ENCODE peak calls at places on chromosomes 12 and 14, in four cellular contexts. One of them, this sample, is unnamed.

GRCh38 chr12:119843100-119843499 is 34.0 kb downstream of the CIT start:
- DNase-seq in H1: no peak
- DNase-seq in mesendoderm: no peak
- DNase-seq in H9: no peak
- DNase-seq in this sample: peak; percentile 23

GRCh38 chr12:92488735-92489134 is 214.1 kb upstream of the PLEKHG7 start:
- DNase-seq in H1: no peak
- DNase-seq in H9: no peak
- DNase-seq in mesendoderm: no peak
- DNase-seq in this sample: no peak

GRCh38 chr14:20415723-20416622 is 2.7 kb upstream of the TEP1 start:
- DNase-seq in H1: no peak
- DNase-seq in mesendoderm: peak; percentile 77
- DNase-seq in H9: no peak
- DNase-seq in this sample: peak; percentile 61

GRCh38 chr12:121933522-121934317 is 15.3 kb downstream of the CFAP251 start:
- DNase-seq in H9: peak; percentile 87
- DNase-seq in mesendoderm: peak; percentile 93
- DNase-seq in H1: peak; percentile 39
- DNase-seq in this sample: peak; percentile 42

GRCh38 chr14:69270795-69271708 is 11.1 kb downstream of the GALNT16 start:
- DNase-seq in H1: no peak
- DNase-seq in H9: no peak
- DNase-seq in mesendoderm: no peak
- DNase-seq in this sample: peak; percentile 37

GRCh38 chr14:24394275-24394674 is 4.5 kb upstream of the NYNRIN start:
- DNase-seq in mesendoderm: no peak
- DNase-seq in H1: no peak
- DNase-seq in H9: no peak
- DNase-seq in this sample: no peak

GRCh38 chr14:90566481-90566880 is 169.7 kb downstream of the CALM1 start:
- DNase-seq in H1: no peak
- DNase-seq in mesendoderm: no peak
- DNase-seq in H9: no peak
- DNase-seq in this sample: no peak

GRCh38 chr12:93223440-93224426 is 154.0 kb upstream of the NUDT4 start:
- DNase-seq in H9: no peak
- DNase-seq in mesendoderm: no peak
- DNase-seq in H1: no peak
- DNase-seq in this sample: no peak

GRCh38 chr14:70897475-70897874 is 9.8 kb upstream of the PCNX1 start:
- DNase-seq in H1: no peak
- DNase-seq in mesendoderm: no peak
- DNase-seq in H9: no peak
- DNase-seq in this sample: peak; percentile 91

GRCh38 chr12:32895688-32896437 is 714 bp downstream of the PKP2 start:
- DNase-seq in mesendoderm: no peak
- DNase-seq in H9: peak; percentile 51
- DNase-seq in H1: no peak
- DNase-seq in this sample: no peak

GRCh38 chr14:33332497-33332896 is 393.8 kb downstream of the NPAS3 start:
- DNase-seq in H9: no peak
- DNase-seq in mesendoderm: no peak
- DNase-seq in H1: no peak
- DNase-seq in this sample: no peak

GRCh38 chr12:110844551-110845395 is 2.0 kb upstream of the CCDC63 start:
- DNase-seq in H9: no peak
- DNase-seq in mesendoderm: no peak
- DNase-seq in H1: no peak
- DNase-seq in this sample: no peak

GRCh38 chr14:67882973-67883372 is 63.4 kb downstream of the RAD51B start:
- DNase-seq in H9: no peak
- DNase-seq in mesendoderm: no peak
- DNase-seq in H1: no peak
- DNase-seq in this sample: no peak

GRCh38 chr12:72075891-72076557 is 137.4 kb downstream of the TPH2 start:
- DNase-seq in H1: no peak
- DNase-seq in mesendoderm: no peak
- DNase-seq in H9: peak; percentile 44
- DNase-seq in this sample: no peak

GRCh38 chr12:9134981-9135628 is 19.4 kb upstream of the A2M start:
- DNase-seq in H1: no peak
- DNase-seq in mesendoderm: peak; percentile 27
- DNase-seq in H9: no peak
- DNase-seq in this sample: peak; percentile 3

GRCh38 chr12:127241056-127241830 is 1025.7 kb upstream of the TMEM132C start:
- DNase-seq in mesendoderm: no peak
- DNase-seq in H9: no peak
- DNase-seq in H1: no peak
- DNase-seq in this sample: no peak

GRCh38 chr12:57715786-57716185 is 21.9 kb downstream of the OS9 start:
- DNase-seq in H1: no peak
- DNase-seq in mesendoderm: no peak
- DNase-seq in H9: no peak
- DNase-seq in this sample: no peak

GRCh38 chr12:113980537-113981337 is 14.6 kb upstream of the RBM19 start:
- DNase-seq in H1: peak; percentile 36
- DNase-seq in H9: peak; percentile 72
- DNase-seq in mesendoderm: peak; percentile 79
- DNase-seq in this sample: peak; percentile 74

GRCh38 chr12:102406033-102406584 is 74.3 kb downstream of the IGF1 start:
- DNase-seq in H9: no peak
- DNase-seq in H1: no peak
- DNase-seq in mesendoderm: peak; percentile 20
- DNase-seq in this sample: peak; percentile 15

GRCh38 chr12:116381744-116382455 is 104.4 kb upstream of the MED13L start:
- DNase-seq in H1: peak; percentile 66
- DNase-seq in H9: peak; percentile 73
- DNase-seq in mesendoderm: peak; percentile 98
- DNase-seq in this sample: peak; percentile 98

GRCh38 chr14:31271648-31272047 is 64.1 kb upstream of the HECTD1 start:
- DNase-seq in H1: no peak
- DNase-seq in mesendoderm: no peak
- DNase-seq in H9: no peak
- DNase-seq in this sample: no peak

GRCh38 chr12:42589465-42590323 is at the start of gene PRICKLE1:
- DNase-seq in mesendoderm: peak; percentile 68
- DNase-seq in H1: no peak
- DNase-seq in H9: peak; percentile 46
- DNase-seq in this sample: peak; percentile 60

GRCh38 chr14:35456261-35456660 is 51.7 kb upstream of the NFKBIA start:
- DNase-seq in mesendoderm: no peak
- DNase-seq in H9: no peak
- DNase-seq in H1: no peak
- DNase-seq in this sample: no peak

GRCh38 chr14:35458442-35458841 is 53.9 kb upstream of the NFKBIA start:
- DNase-seq in mesendoderm: no peak
- DNase-seq in H1: no peak
- DNase-seq in H9: no peak
- DNase-seq in this sample: no peak

GRCh38 chr14:35459779-35460178 is 55.2 kb upstream of the NFKBIA start:
- DNase-seq in mesendoderm: no peak
- DNase-seq in H9: no peak
- DNase-seq in H1: no peak
- DNase-seq in this sample: no peak
- H3K56ac ChIP-seq in mesendoderm: no peak overlapping the region
- H3K56ac ChIP-seq in H9: no peak overlapping the region
- H3K56ac ChIP-seq in H1: no peak overlapping the region
- H3K56ac ChIP-seq in this sample: no peak overlapping the region

DNA sequence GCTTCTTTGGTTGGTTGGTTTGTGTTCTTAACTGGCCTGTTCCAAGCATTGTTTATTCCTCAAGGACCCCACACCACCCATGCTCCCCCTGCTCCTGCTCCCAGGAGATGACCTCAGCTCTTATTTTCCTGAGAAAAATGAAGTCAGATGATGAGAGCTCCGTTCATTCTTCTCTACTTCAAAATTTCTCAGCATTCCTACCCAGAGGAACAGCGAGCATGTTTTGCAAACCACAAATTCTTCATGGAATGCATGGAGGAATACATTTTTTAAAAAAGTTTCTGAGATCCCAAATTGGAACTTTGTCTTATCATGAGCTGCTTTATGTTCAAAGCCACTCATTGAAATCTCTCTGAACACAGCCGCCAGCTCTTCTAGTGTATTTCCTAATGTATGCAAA is 44.9 kb downstream of the SYNE2 start:
- DNase-seq in H9: no peak
- DNase-seq in mesendoderm: no peak
- DNase-seq in H1: no peak
- DNase-seq in this sample: peak; percentile 70
- H3K56ac ChIP-seq in H9: no peak overlapping the region
- H3K56ac ChIP-seq in mesendoderm: no peak overlapping the region
- H3K56ac ChIP-seq in H1: no peak overlapping the region
- H3K56ac ChIP-seq in this sample: no peak overlapping the region

DNA sequence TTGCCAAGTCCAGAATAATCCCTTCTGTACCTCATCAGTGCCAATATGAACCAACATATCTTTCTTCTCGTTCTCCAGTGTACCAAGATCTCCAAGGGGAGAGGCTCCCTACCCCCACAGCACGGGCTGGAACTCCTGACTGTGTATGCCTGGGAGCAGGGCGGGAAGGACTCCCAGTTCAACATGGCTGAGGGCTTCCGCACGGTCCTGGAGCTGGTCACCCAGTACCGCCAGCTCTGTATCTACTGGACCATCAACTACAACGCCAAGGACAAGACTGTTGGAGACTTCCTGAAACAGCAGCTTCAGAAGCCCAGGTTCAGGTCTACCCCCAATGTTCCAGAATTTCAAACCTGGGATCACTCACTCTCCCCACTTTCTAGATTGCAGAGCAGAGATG is 10.5 kb upstream of the OAS2 start:
- DNase-seq in H1: no peak
- DNase-seq in mesendoderm: no peak
- DNase-seq in H9: no peak
- DNase-seq in this sample: no peak
- H3K56ac ChIP-seq in H1: no peak overlapping the region
- H3K56ac ChIP-seq in mesendoderm: no peak overlapping the region
- H3K56ac ChIP-seq in H9: no peak overlapping the region
- H3K56ac ChIP-seq in this sample: no peak overlapping the region

DNA sequence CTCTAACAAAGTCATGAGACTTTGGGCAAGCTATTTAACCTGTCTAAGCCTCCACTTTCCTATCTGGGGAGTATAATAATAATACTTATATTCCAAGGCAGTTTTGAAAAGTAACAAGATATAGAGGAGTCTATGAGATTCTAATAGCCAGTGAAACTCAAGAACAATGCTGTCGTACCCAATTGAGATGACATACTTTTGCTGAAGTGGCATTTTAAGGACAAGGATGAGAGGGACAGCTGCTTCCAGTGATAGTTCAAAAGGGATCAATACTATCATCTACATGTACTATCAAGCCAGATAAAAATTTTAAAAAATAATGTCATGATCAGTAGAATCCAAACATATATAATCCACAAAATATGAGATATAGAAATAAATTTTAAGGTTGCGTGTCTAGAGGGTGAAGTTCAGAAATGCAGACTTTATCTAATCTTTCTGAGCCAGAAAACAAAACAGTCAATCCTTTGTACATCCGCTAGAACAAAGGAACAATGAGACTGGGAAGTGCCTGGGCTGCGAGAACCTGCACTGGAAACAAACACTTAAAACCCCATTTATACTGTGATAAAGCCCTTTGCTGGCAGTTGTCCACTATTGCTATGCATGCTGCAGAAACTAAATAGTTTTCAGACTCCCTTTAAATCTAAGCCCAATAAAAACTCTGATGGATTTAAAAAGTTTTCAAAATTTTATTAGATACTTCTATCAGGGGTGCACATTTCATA is 38.6 kb downstream of the PTPRB start:
- DNase-seq in mesendoderm: no peak
- DNase-seq in H9: no peak
- DNase-seq in H1: no peak
- DNase-seq in this sample: no peak
- H3K56ac ChIP-seq in mesendoderm: no peak overlapping the region
- H3K56ac ChIP-seq in H9: no peak overlapping the region
- H3K56ac ChIP-seq in H1: no peak overlapping the region
- H3K56ac ChIP-seq in this sample: no peak overlapping the region

DNA sequence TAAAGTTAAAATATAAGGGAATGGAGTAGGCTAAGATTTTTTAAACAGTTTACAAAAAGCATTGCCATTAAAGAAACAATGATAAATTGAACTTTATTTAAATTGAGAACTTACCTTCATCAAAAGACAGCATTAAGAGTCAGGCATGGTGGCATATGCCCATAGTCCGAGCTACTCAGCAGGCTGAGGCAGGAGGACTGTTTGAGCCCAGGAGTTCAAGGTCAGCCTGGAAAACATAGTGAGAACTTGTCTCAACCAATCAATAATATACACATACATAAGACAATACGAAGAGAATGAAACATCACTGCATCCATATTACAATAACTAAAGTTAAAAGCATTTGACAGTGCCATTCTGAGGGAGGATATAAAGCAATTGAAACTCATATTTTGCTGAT is 97.6 kb downstream of the FOXA1 start:
- DNase-seq in mesendoderm: no peak
- DNase-seq in H1: no peak
- DNase-seq in H9: no peak
- DNase-seq in this sample: no peak
- H3K56ac ChIP-seq in mesendoderm: no peak overlapping the region
- H3K56ac ChIP-seq in H1: no peak overlapping the region
- H3K56ac ChIP-seq in H9: no peak overlapping the region
- H3K56ac ChIP-seq in this sample: no peak overlapping the region

This sample was measured in IMR-90.